ENCODE peak calls at places on chromosome 17, in seven cellular contexts. A is left ventricle myocardium inferior, R is H7, O is ascending aorta, F is GM12865, Q is pancreas, M is fibroblast of pulmonary artery. L is an unnamed sample.

GRCh38 chr17:44780161-44780560 is 21.4 kb downstream of the ADAM11 start:
- DNase-seq in O (no peak), A (no peak), F (no peak), R (peak), Q (no peak), M (no peak), L (no peak)

GRCh38 chr17:57557793-57558681 is 187.1 kb downstream of the CCDC182 start:
- DNase-seq in Q (no peak), A (no peak), F (no peak), M (peak), O (no peak), R (no peak), L (peak)

GRCh38 chr17:49450735-49451134 is 36.1 kb upstream of the PHB1 start:
- DNase-seq in Q (no peak), O (no peak), F (no peak), A (no peak), R (no peak), M (no peak), L (peak)

GRCh38 chr17:58184986-58185761 is 7.4 kb upstream of the EPX start:
- DNase-seq in R (peak), O (no peak), A (no peak), F (no peak), M (no peak), Q (no peak), L (no peak)

GRCh38 chr17:65455972-65456343 is 105.5 kb downstream of the AXIN2 start:
- DNase-seq in Q (no peak), M (peak), F (peak), O (no peak), R (peak), A (no peak), L (peak)

GRCh38 chr17:27569884-27570577 is 61.0 kb upstream of the LGALS9 start:
- DNase-seq in R (no peak), F (no peak), Q (no peak), O (no peak), M (no peak), A (no peak), L (no peak)

GRCh38 chr17:17500999-17501605 is 4.9 kb upstream of the RASD1 start:
- DNase-seq in F (peak), O (no peak), Q (no peak), A (no peak), R (peak), M (no peak), L (peak)

GRCh38 chr17:17837966-17838962 is 1.5 kb upstream of the SREBF1 start:
- DNase-seq in R (peak), M (peak), Q (no peak), A (peak), F (no peak), O (no peak), L (peak)

GRCh38 chr17:32341141-32341856 is 674 bp downstream of the C17orf75 start:
- DNase-seq in Q (no peak), F (peak), A (no peak), O (no peak), R (no peak), M (no peak), L (peak)

GRCh38 chr17:48023408-48024148 is 14.0 kb downstream of the COPZ2 start:
- DNase-seq in M (peak), Q (peak), A (peak), O (peak), R (peak), F (peak), L (peak)

GRCh38 chr17:6910987-6911603 is 79.6 kb upstream of the TEKT1 start:
- DNase-seq in M (peak), Q (no peak), O (no peak), R (peak), A (no peak), F (peak), L (peak)

GRCh38 chr17:27299384-27300049 is 5.6 kb downstream of the WSB1 start:
- DNase-seq in F (no peak), Q (no peak), O (no peak), A (no peak), M (no peak), R (no peak), L (no peak)

GRCh38 chr17:53191878-53192277 is 630.8 kb upstream of the KIF2B start:
- DNase-seq in Q (no peak), R (no peak), A (no peak), M (no peak), F (no peak), O (no peak), L (no peak)

GRCh38 chr17:50127661-50128361 is 2.1 kb downstream of the SAMD14 start:
- DNase-seq in R (peak), M (peak), O (no peak), F (no peak), A (no peak), Q (no peak), L (peak)

GRCh38 chr17:51147641-51148040 is 5.7 kb upstream of the NME1 start:
- DNase-seq in R (no peak), O (no peak), M (no peak), A (no peak), F (no peak), Q (no peak), L (no peak)

GRCh38 chr17:3888343-3889171 is 4.3 kb downstream of the CAMKK1 start:
- DNase-seq in A (peak), Q (no peak), R (peak), F (no peak), M (peak), O (no peak), L (peak)

GRCh38 chr17:76063880-76064546 is 8.3 kb downstream of the SRP68 start:
- DNase-seq in O (no peak), A (no peak), F (peak), Q (no peak), M (no peak), R (no peak), L (no peak)

GRCh38 chr17:7219812-7220592 is at the start of the genes ACADVL and DLG4:
- DNase-seq in F (peak), Q (peak), A (peak), O (peak), M (peak), R (peak), L (peak)

GRCh38 chr17:47733047-47733413 is at the start of gene TBX21:
- DNase-seq in A (peak), R (peak), O (peak), F (peak), Q (peak), M (no peak), L (peak)

GRCh38 chr17:1002771-1003555 is 6.0 kb downstream of the TIMM22 start:
- DNase-seq in Q (peak), R (no peak), A (no peak), O (no peak), F (no peak), M (peak), L (peak)

GRCh38 chr17:31731119-31731518 is 127.9 kb downstream of the COPRS start:
- DNase-seq in O (no peak), A (no peak), M (no peak), F (no peak), R (no peak), Q (no peak), L (no peak)

GRCh38 chr17:79825580-79825921 is 13.7 kb downstream of the CBX4 start:
- DNase-seq in R (no peak), Q (no peak), A (no peak), O (no peak), M (no peak), F (no peak), L (no peak)

GRCh38 chr17:17119533-17119932 is 77.3 kb downstream of the MPRIP start:
- DNase-seq in F (peak), R (no peak), O (no peak), A (no peak), M (peak), Q (no peak), L (peak)

GRCh38 chr17:7745748-7746470 is 28.4 kb downstream of the DNAH2 start:
- DNase-seq in O (no peak), A (no peak), R (no peak), Q (no peak), F (no peak), M (peak), L (peak)

GRCh38 chr17:16381496-16381820 is 567 bp downstream of the UBB start:
- DNase-seq in Q (no peak), O (no peak), A (no peak), M (peak), R (no peak), F (peak), L (peak)

GRCh38 chr17:489758-490329 is 137.2 kb upstream of the RPH3AL start:
- DNase-seq in M (peak), O (no peak), R (peak), Q (peak), F (peak), A (no peak), L (peak)

GRCh38 chr17:80866050-80866793 is 125.4 kb upstream of the CHMP6 start:
- DNase-seq in R (peak), M (peak), F (peak), Q (peak), A (peak), O (no peak), L (peak)

GRCh38 chr17:44115585-44116415 is 7.6 kb downstream of the HDAC5 start:
- DNase-seq in Q (no peak), F (peak), A (no peak), M (peak), R (peak), O (no peak), L (peak)

GRCh38 chr17:28020515-28020914 is 22.0 kb upstream of the NLK start:
- DNase-seq in Q (no peak), A (no peak), M (no peak), O (no peak), F (no peak), R (no peak), L (no peak)

GRCh38 chr17:77322534-77323412 is 182.0 kb downstream of the SEC14L1 start:
- DNase-seq in F (peak), M (peak), A (peak), R (peak), O (peak), Q (no peak), L (peak)

GRCh38 chr17:49708515-49709161 is 874 bp upstream of the SLC35B1 start:
- DNase-seq in M (no peak), A (no peak), F (no peak), O (no peak), R (peak), Q (peak), L (peak)

GRCh38 chr17:3622977-3623594 is 13.0 kb downstream of the SHPK start:
- DNase-seq in A (no peak), Q (no peak), M (no peak), O (no peak), R (no peak), F (no peak), L (no peak)

GRCh38 chr17:69552986-69553667 is 138.6 kb downstream of the MAP2K6 start:
- DNase-seq in A (no peak), Q (no peak), R (no peak), F (peak), M (no peak), O (no peak), L (no peak)

GRCh38 chr17:67600408-67600807 is 117.3 kb upstream of the NOL11 start:
- DNase-seq in Q (no peak), R (no peak), F (no peak), A (no peak), O (no peak), M (no peak), L (no peak)

GRCh38 chr17:44940768-44941167 is 6.8 kb downstream of the KIF18B start:
- DNase-seq in O (no peak), R (no peak), Q (no peak), A (no peak), F (no peak), M (no peak), L (no peak)

DNA sequence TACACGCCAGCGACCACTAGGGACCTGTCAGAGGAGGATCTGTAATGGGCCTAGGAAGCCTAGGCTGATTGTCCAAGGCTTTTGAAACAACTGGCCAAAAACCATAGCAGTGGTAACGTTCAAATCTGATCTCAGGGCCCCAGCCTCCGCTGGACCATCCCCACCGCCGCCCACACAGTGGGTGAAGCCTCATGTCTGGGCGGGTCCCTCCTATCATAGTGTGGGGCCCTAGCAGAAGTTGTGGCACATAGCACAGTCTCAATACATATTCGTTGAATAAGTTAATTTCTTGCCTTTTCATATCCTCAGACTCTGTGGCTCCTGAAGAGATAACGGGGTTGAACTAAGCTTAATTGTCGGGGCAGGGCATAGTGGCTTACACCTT is 818 bp downstream of the DPH1 start:
- DNase-seq in R (no peak), F (peak), Q (no peak), M (peak), O (no peak), A (no peak), L (no peak)
- H3K4me3 ChIP-seq in R (peak), F (peak), Q (peak), M (peak), O (peak), A (peak), L (peak)

GRCh38 chr17:82013341-82013740 is 9.3 kb downstream of the CENPX start:
- DNase-seq in F (no peak), M (no peak), O (no peak), Q (no peak), A (peak), R (peak), L (no peak)

GRCh38 chr17:82013772-82014321 is 8.8 kb downstream of the CENPX start:
- DNase-seq in R (no peak), Q (no peak), A (peak), F (no peak), M (no peak), O (no peak), L (no peak)

GRCh38 chr17:82012482-82013295 is 10.0 kb downstream of the CENPX start:
- DNase-seq in F (no peak), O (no peak), M (no peak), Q (no peak), R (peak), A (no peak), L (no peak)

GRCh38 chr17:82010575-82011525 is 11.8 kb downstream of the CENPX start:
- DNase-seq in M (no peak), O (no peak), R (no peak), Q (no peak), F (no peak), A (no peak), L (no peak)

DNA sequence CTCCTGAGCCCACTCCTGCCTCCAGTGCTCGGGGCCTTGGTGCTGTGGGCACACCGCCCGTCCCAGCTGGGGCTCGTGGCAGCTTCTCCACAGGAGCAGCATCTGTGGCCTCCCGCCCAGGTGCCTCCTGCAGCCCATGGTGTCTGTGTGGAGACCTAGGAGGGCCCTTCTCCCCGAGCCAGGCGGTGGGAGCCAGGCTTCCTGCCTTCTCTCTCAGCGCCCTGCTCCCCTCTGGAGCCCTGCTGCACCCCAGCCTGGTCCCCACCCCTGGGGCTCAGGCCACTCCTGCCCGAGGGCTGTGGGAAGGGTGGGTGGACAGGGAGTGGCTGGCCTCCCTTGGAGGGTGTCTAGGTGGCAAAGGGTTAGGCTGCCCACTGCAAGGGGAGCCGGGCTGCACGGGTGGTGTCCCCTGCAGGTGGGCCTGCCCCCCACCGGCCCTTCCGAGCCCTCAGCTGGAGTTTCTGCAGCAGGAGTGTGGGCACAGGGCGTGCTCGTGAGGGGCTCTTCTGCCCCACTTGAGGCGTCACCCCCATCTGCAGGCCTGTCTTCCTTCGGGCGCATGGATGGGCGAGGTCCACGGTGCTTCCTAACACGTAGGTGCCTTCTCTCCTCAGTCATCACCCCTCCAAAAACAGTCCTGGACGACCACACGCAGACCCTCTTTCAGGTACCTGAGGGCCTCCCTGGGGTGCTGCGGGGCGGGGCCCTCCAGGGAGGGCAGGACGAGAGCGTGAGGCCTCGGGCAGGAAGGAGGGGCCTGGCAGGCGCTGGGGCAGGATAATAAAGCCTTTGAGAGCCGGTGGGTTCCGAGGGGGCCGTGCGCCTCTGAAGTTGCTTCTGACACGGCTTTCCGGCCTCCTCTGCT is 10.8 kb downstream of the CENPX start:
- DNase-seq in M (no peak), O (no peak), Q (no peak), F (no peak), A (no peak), R (no peak), L (no peak)
- H3K4me3 ChIP-seq in M (no peak), O (no peak), Q (no peak), F (no peak), A (no peak), R (no peak), L (no peak)

GRCh38 chr17:21017861-21018260 is 24.9 kb downstream of the USP22 start:
- DNase-seq in F (no peak), Q (no peak), O (no peak), R (peak), A (no peak), M (no peak), L (no peak)

GRCh38 chr17:21021208-21021803 is 21.5 kb downstream of the USP22 start:
- DNase-seq in A (no peak), O (no peak), Q (no peak), M (no peak), F (no peak), R (no peak), L (no peak)

GRCh38 chr17:21018894-21019293 is 23.9 kb downstream of the USP22 start:
- DNase-seq in A (no peak), R (no peak), F (no peak), Q (no peak), O (no peak), M (no peak), L (no peak)

GRCh38 chr17:21019976-21020575 is 22.7 kb downstream of the USP22 start:
- DNase-seq in M (peak), F (peak), A (peak), R (peak), O (no peak), Q (no peak), L (peak)

DNA sequence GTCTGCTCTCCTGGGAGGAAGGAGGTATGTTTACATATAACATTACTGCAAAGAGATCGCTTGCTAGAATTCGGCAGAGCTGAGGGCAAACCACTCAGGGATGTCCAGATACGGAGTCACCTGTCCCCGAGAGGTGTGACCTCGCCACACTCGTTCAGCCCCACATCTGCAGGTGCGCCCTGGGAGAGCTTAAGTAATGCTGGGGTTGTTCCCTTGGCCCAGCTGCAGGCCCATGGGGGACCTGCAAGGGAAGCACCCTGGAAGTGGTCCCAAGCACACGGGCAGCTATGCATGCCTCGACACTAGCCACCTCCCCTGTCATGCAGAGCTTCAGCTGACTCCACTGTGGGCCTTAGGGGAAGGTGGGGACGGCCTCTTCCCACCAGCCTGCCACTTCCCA is 22.2 kb downstream of the USP22 start:
- DNase-seq in R (peak), O (no peak), A (no peak), Q (no peak), M (no peak), F (no peak), L (no peak)
- H3K4me3 ChIP-seq in R (no peak), O (no peak), A (no peak), Q (no peak), M (no peak), F (no peak), L (no peak)

GRCh38 chr17:62062313-62062712 is 2.8 kb downstream of the MED13 start:
- DNase-seq in Q (no peak), R (no peak), F (no peak), O (no peak), M (peak), A (no peak), L (no peak)
- H3K4me3 ChIP-seq in Q (no peak), R (no peak), F (peak), O (peak), M (peak), A (peak), L (peak)

L was measured in cardiac fibroblast.